ENCODE peak calls at places on chromosomes 5 and 9, in nine cellular contexts. H is AG10803, M is upper lobe of left lung, K is A549, P is nephron progenitor cell, B is stomach, T is fibroblast of the aortic adventitia, W is GM06990, N is lower leg skin. V is an unnamed sample.

GRCh38 chr5:13566903-13567339 is 377.6 kb downstream of the DNAH5 start:
- DNase-seq in H (peak), M (no peak), K (peak), P (no peak), B (no peak), T (peak), W (no peak), N (no peak), V (no peak)

GRCh38 chr5:127564002-127564769 is 46.7 kb downstream of the PRRC1 start:
- DNase-seq in H (peak), M (no peak), K (peak), P (peak), B (peak), T (peak), W (no peak), N (peak), V (no peak)

GRCh38 chr5:42557689-42558088 is 134.4 kb downstream of the GHR start:
- DNase-seq in H (no peak), M (no peak), K (no peak), P (no peak), B (no peak), T (no peak), W (no peak), N (no peak), V (no peak)

GRCh38 chr5:125044491-125045282 is 298.2 kb upstream of the ZNF608 start:
- DNase-seq in H (no peak), M (no peak), K (no peak), P (no peak), B (no peak), T (no peak), W (no peak), N (no peak), V (no peak)

GRCh38 chr5:108687599-108688220 is 60.0 kb upstream of the FER start:
- DNase-seq in H (peak), M (no peak), K (no peak), P (no peak), B (no peak), T (peak), W (no peak), N (no peak), V (no peak)

GRCh38 chr9:93121316-93122241 is 12.5 kb downstream of the NINJ1 start:
- DNase-seq in H (no peak), M (no peak), K (no peak), P (no peak), B (no peak), T (no peak), W (no peak), N (no peak), V (peak)

GRCh38 chr5:58787982-58788381 is 205.1 kb downstream of the RAB3C start:
- DNase-seq in H (no peak), M (no peak), K (no peak), P (no peak), B (no peak), T (no peak), W (no peak), N (no peak), V (no peak)

GRCh38 chr9:135326141-135326540 is 153.4 kb upstream of the PPP1R26 start:
- DNase-seq in H (no peak), M (peak), K (no peak), P (no peak), B (no peak), T (no peak), W (no peak), N (no peak), V (peak)

GRCh38 chr5:147051193-147051592 is 172.6 kb upstream of the PPP2R2B start:
- DNase-seq in H (no peak), M (no peak), K (no peak), P (no peak), B (no peak), T (no peak), W (no peak), N (no peak), V (no peak)

GRCh38 chr9:30630459-30630858 is 1754.0 kb upstream of the ACO1 start:
- DNase-seq in H (no peak), M (no peak), K (no peak), P (no peak), B (no peak), T (no peak), W (no peak), N (no peak), V (no peak)

GRCh38 chr9:134204041-134204440 is 39.7 kb upstream of the RNU6ATAC start:
- DNase-seq in H (no peak), M (no peak), K (no peak), P (no peak), B (no peak), T (no peak), W (no peak), N (no peak), V (no peak)

GRCh38 chr5:176611435-176611834 is 1.5 kb upstream of the GPRIN1 start:
- DNase-seq in H (peak), M (no peak), K (no peak), P (peak), B (peak), T (peak), W (no peak), N (peak), V (peak)

GRCh38 chr5:2302169-2302568 is 419.4 kb upstream of the IRX4 start:
- DNase-seq in H (no peak), M (no peak), K (no peak), P (no peak), B (no peak), T (no peak), W (no peak), N (no peak), V (no peak)

GRCh38 chr5:80189201-80189600 is 66.6 kb downstream of the SERINC5 start:
- DNase-seq in H (no peak), M (no peak), K (no peak), P (no peak), B (no peak), T (no peak), W (no peak), N (no peak), V (no peak)

GRCh38 chr5:16757989-16758501 is 141.2 kb upstream of the RETREG1 start:
- DNase-seq in H (no peak), M (no peak), K (no peak), P (no peak), B (peak), T (no peak), W (no peak), N (no peak), V (no peak)

GRCh38 chr5:2353871-2354440 is 397.5 kb downstream of the IRX2 start:
- DNase-seq in H (no peak), M (no peak), K (no peak), P (no peak), B (no peak), T (no peak), W (no peak), N (no peak), V (no peak)

GRCh38 chr9:91489391-91489899 is 65.8 kb upstream of the NFIL3 start:
- DNase-seq in H (peak), M (no peak), K (no peak), P (no peak), B (no peak), T (peak), W (no peak), N (no peak), V (no peak)

GRCh38 chr9:105127863-105128220 is 116.6 kb upstream of the SLC44A1 start:
- DNase-seq in H (peak), M (no peak), K (no peak), P (no peak), B (no peak), T (no peak), W (peak), N (no peak), V (no peak)

GRCh38 chr5:134837530-134838181 is 8.1 kb upstream of the C5orf24 start:
- DNase-seq in H (peak), M (no peak), K (no peak), P (no peak), B (no peak), T (peak), W (no peak), N (no peak), V (no peak)

GRCh38 chr5:31186672-31187267 is 6.7 kb upstream of the CDH6 start:
- DNase-seq in H (peak), M (no peak), K (peak), P (no peak), B (no peak), T (peak), W (no peak), N (no peak), V (no peak)

GRCh38 chr5:65760504-65761275 is 38.7 kb downstream of the NLN start:
- DNase-seq in H (peak), M (no peak), K (no peak), P (no peak), B (peak), T (peak), W (no peak), N (no peak), V (no peak)

GRCh38 chr9:253539-253938 is 38.9 kb downstream of the DOCK8 start:
- DNase-seq in H (no peak), M (no peak), K (no peak), P (no peak), B (no peak), T (no peak), W (no peak), N (no peak), V (no peak)

GRCh38 chr9:130117816-130118632 is 54.2 kb upstream of the NCS1 start:
- DNase-seq in H (peak), M (no peak), K (no peak), P (no peak), B (no peak), T (peak), W (no peak), N (no peak), V (no peak)

GRCh38 chr9:138071292-138071691 is 193.7 kb downstream of the CACNA1B start:
- DNase-seq in H (no peak), M (no peak), K (no peak), P (no peak), B (peak), T (no peak), W (no peak), N (no peak), V (peak)

GRCh38 chr5:18281947-18282557 is 647.8 kb downstream of the TAF11L14 start:
- DNase-seq in H (peak), M (no peak), K (peak), P (no peak), B (no peak), T (peak), W (no peak), N (no peak), V (no peak)

GRCh38 chr5:172881691-172882370 is 47.8 kb downstream of the ERGIC1 start:
- DNase-seq in H (peak), M (no peak), K (no peak), P (no peak), B (peak), T (peak), W (peak), N (no peak), V (no peak)

GRCh38 chr5:169798906-169799660 is 162.0 kb downstream of the DOCK2 start:
- DNase-seq in H (no peak), M (no peak), K (no peak), P (no peak), B (no peak), T (no peak), W (no peak), N (no peak), V (no peak)

GRCh38 chr9:16031486-16031885 is 478.6 kb downstream of the CCDC171 start:
- DNase-seq in H (no peak), M (no peak), K (no peak), P (no peak), B (no peak), T (no peak), W (no peak), N (no peak), V (no peak)

GRCh38 chr9:16033921-16034320 is 481.1 kb downstream of the CCDC171 start:
- DNase-seq in H (no peak), M (no peak), K (no peak), P (no peak), B (no peak), T (no peak), W (no peak), N (no peak), V (no peak)

GRCh38 chr9:16031971-16032370 is 479.1 kb downstream of the CCDC171 start:
- DNase-seq in H (peak), M (no peak), K (no peak), P (no peak), B (no peak), T (peak), W (no peak), N (no peak), V (no peak)

GRCh38 chr9:16033253-16033652 is 480.4 kb downstream of the CCDC171 start:
- DNase-seq in H (no peak), M (no peak), K (no peak), P (no peak), B (no peak), T (no peak), W (no peak), N (no peak), V (no peak)

DNA sequence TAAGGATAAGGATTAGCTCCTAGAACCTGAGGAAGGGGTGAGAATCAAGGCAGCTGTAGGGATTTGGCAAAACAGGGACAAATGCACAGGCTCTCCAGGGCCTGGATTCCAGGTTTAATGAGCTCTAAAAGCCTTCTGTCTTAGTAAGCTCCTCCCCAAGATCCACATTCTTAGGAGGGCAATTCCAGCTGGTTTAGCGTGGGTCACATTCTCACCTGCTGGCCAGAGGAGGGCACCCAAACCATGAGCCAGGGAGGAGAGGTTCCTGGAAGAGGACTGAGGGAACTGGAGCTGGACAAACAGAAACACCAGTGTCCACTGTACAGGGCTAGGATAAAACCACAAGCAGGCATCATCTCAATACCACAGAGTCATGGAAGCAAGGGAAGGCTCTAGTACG is 480.0 kb downstream of the CCDC171 start:
- DNase-seq in H (peak), M (no peak), K (no peak), P (no peak), B (no peak), T (peak), W (no peak), N (no peak), V (no peak)
- TF ChIP-seq CTCF in H (peak), M (no peak), K (peak), P (peak), B (no peak), T (peak), W (no peak), N (no peak), V (no peak)

DNA sequence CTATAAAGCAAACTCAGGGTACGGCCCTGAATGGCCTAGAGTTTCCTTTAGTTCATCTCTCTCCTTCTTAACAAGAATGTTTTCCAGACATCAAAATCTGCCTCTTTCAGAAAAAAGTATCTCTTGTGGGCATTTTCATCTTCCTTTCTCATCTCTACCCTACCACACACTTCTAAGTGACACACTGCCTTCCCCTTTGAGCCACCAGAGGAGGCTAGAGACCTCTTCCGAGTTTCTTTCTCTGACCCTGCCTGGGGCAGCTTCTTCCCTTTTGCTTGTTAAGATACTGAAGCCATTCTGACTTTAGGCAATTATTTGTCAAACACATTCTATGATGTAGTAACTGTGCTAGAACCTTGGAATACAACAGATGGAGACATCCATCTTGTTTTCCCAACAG is 8.7 kb upstream of the SV2C start:
- DNase-seq in H (no peak), M (no peak), K (no peak), P (peak), B (peak), T (no peak), W (no peak), N (no peak), V (no peak)
- TF ChIP-seq CTCF in H (no peak), M (peak), K (no peak), P (peak), B (no peak), T (peak), W (peak), N (no peak), V (no peak)

DNA sequence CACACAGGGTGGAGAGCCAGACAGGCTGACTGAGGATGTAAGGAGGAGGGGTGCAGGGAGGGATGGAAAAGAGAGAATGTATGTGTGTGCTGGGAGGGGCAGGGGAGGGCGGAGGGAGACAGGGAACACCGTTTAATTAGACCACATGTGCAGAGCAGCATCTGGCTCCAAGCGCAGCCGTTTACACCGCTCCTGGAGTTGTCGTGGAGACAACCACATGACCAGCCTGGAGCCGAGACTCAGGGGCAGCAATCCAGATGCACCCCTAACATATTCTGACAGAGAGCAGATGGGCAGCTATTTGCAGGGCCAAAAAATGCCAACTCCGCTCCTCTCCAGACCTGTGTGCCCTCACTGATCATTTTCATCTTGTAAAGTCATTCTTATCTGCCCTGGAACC is 117.2 kb downstream of the CRB2 start:
- DNase-seq in H (peak), M (no peak), K (no peak), P (peak), B (no peak), T (no peak), W (no peak), N (no peak), V (no peak)
- TF ChIP-seq CTCF in H (no peak), M (no peak), K (no peak), P (no peak), B (no peak), T (no peak), W (no peak), N (no peak), V (no peak)

DNA sequence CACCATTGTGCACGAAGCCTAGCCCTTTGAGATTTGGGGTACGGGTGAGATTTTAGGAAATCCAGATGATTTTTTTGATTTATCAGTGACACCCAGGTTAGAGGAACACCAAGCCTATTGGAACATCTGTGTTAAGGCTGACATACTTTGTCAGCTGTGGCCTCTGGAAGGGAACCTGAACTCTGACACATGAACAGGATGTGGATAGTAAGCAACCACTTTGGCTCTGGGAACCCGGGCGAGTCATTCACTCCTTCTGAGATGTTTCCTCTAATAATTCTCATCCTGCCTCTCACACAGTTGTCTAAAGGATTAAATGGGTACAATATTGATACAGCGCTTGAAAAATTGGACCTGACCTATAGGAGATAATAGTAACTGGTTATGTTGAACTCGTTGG is 67.8 kb downstream of the FGF1 start:
- DNase-seq in H (peak), M (no peak), K (no peak), P (no peak), B (no peak), T (peak), W (no peak), N (no peak), V (no peak)
- TF ChIP-seq CTCF in H (no peak), M (no peak), K (no peak), P (no peak), B (no peak), T (no peak), W (no peak), N (no peak), V (no peak)

GRCh38 chr9:114434878-114435311 is 47.1 kb upstream of the AKNA start:
- DNase-seq in H (peak), M (no peak), K (peak), P (peak), B (no peak), T (peak), W (no peak), N (no peak), V (no peak)
- TF ChIP-seq CTCF in H (peak), M (peak), K (peak), P (peak), B (no peak), T (peak), W (peak), N (no peak), V (no peak)

GRCh38 chr5:118174671-118175070 is 813.7 kb downstream of the DTWD2 start:
- DNase-seq in H (no peak), M (no peak), K (no peak), P (no peak), B (no peak), T (no peak), W (no peak), N (no peak), V (no peak)

DNA sequence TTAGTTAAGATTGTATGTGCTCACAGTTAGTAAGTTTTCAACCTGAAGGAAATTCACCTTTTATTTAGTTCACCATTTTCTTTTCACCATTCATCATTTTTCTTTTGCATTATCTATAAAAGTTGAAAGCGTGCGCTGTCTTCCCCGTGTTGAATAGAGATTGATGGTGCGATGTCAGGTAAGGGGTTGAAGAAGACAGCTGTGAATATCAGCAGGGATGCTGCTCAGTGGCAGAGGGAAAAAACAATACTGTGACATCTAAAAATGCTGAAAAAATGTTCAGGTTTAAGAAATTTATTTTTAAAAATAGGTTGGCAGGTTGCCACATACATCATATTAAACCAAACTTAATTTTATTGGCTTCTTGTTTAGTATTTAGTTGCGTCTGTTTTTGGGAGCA is 815.0 kb downstream of the DTWD2 start:
- DNase-seq in H (no peak), M (no peak), K (no peak), P (no peak), B (no peak), T (no peak), W (no peak), N (no peak), V (no peak)
- TF ChIP-seq CTCF in H (no peak), M (no peak), K (no peak), P (no peak), B (no peak), T (no peak), W (no peak), N (no peak), V (no peak)

DNA sequence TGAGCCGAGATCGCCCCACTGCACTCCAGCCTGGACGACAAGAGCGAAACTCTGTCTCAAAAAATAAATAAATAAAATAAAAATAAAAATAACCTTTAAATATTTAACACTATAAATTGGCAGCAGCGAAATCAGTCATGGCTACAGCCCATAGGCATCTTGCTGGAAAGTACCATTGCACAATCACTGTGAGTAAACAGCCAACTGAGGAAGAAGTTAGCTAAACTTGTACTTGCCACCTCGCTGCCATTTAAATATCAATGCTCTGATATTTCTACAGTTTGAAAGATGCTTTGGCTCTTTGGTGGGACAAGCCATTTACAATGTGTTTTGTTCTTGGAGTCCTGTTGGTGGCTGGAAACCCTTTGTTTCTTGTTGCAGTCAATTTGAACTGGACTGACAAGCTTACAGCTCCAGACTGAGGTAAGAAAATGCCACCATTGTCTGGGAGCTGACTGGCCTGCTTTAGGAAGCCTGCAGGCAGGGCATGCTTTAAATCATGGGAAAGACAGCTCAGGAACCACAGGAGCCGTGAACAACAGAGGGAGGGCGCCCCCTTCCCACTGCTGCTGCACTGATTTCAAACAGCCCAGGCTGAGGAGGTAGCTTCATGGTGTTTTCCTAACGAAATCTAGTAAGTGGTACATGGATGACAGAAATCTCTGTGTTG is 322.8 kb upstream of the RFX3 start:
- DNase-seq in H (no peak), M (peak), K (no peak), P (peak), B (no peak), T (no peak), W (no peak), N (peak), V (no peak)
- TF ChIP-seq CTCF in H (no peak), M (no peak), K (no peak), P (peak), B (no peak), T (no peak), W (no peak), N (no peak), V (no peak)

V was measured in mesothelial cell of epicardium.